ENCODE peak calls at places on chromosome 7, in eight cellular contexts. N is gastrocnemius medialis, B is right lobe of liver, H is uterus, D is IMR-90, Q is tibial nerve, I is H1, E is lower leg skin. G is an unnamed sample.

GRCh38 chr7:48419401-48419800 is 248.1 kb downstream of the ABCA13 start:
- DNase-seq in D (no peak), B (no peak), N (no peak), H (no peak), I (no peak), E (no peak), Q (no peak), G (no peak)

GRCh38 chr7:111012799-111013675 is 77.9 kb upstream of the LRRN3 start:
- DNase-seq in H (no peak), Q (no peak), N (no peak), B (no peak), E (peak; percentile 19), D (no peak), I (no peak), G (no peak)

GRCh38 chr7:45564485-45564884 is 9.7 kb upstream of the ADCY1 start:
- DNase-seq in E (no peak), Q (no peak), I (no peak), N (no peak), B (no peak), D (no peak), H (no peak), G (no peak)

GRCh38 chr7:105156731-105157130 is 142.7 kb downstream of the KMT2E start:
- DNase-seq in H (no peak), I (no peak), D (no peak), Q (no peak), N (no peak), B (no peak), E (no peak), G (no peak)

GRCh38 chr7:29177963-29178612 is 16.5 kb upstream of the CHN2 start:
- DNase-seq in D (no peak), Q (peak; percentile 31), E (peak; percentile 72), H (peak; percentile 18), I (no peak), N (peak; percentile 35), B (peak; percentile 62), G (no peak)

GRCh38 chr7:144822223-144822622 is 13.6 kb downstream of the TPK1 start:
- DNase-seq in Q (no peak), H (no peak), D (no peak), I (no peak), E (no peak), N (no peak), B (no peak), G (no peak)

GRCh38 chr7:112162161-112163020 is 43.8 kb downstream of the DOCK4 start:
- DNase-seq in N (no peak), D (peak; percentile 58), B (peak; percentile 54), Q (no peak), H (peak; percentile 18), I (peak; percentile 63), E (no peak), G (peak; percentile 5)

GRCh38 chr7:12647364-12648219 is 39.8 kb upstream of the ARL4A start:
- DNase-seq in D (peak; percentile 68), Q (no peak), N (no peak), B (no peak), H (no peak), I (no peak), E (no peak), G (peak; percentile 50)

GRCh38 chr7:131511774-131512535 is 44.5 kb downstream of the PODXL start:
- DNase-seq in B (no peak), D (no peak), Q (no peak), E (no peak), I (no peak), H (no peak), N (no peak), G (no peak)

GRCh38 chr7:129281163-129281562 is 56.3 kb downstream of the AHCYL2 start:
- DNase-seq in D (no peak), B (no peak), H (no peak), N (no peak), Q (no peak), E (no peak), I (no peak), G (no peak)
- TF ChIP-seq POLR2A in D (no peak), B (no peak), H (no peak), N (no peak), Q (no peak), E (no peak), I (no peak), G (no peak)

DNA sequence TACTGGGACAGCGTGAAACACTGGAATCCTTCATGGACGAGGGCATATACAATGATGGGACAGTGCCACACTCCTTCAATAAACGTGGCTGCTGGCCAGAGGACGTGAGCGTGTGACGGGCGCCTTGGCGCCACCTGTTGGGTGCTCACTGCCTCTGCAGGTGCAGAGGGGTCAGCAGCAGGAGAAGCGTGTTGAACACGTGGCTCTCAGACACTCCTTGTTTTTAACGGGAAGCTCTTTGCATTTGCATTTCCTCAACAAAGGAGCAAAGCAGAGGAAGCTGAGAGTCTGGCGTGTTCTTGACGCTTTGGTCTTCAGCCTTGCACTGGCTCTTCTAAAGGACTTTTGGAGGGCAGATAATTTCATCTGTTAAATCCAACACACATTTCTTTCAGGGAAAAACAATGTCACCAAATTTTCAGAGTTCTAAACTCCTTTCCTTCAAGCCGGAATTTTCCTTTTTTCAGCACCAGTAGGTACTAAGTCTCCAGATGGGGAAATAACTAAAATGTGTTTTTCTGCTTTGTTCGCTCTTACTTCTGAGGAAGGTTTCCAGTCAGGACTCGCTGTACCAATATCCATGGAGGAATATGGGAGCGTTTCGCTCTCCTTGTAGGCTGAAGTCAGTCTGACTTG is 2.9 kb upstream of the GET4 start:
- DNase-seq in Q (peak; percentile 75), D (peak; percentile 75), E (peak; percentile 88), N (peak; percentile 87), I (peak; percentile 71), B (peak; percentile 90), H (peak; percentile 79), G (peak; percentile 98)
- TF ChIP-seq POLR2A in Q (no peak), D (no peak), E (no peak), N (no peak), I (peak; percentile 33), B (peak; percentile 51), H (peak; percentile 9), G (no peak)

GRCh38 chr7:123615344-123615743 is 13.7 kb downstream of the ASB15 start:
- DNase-seq in E (no peak), B (no peak), N (no peak), H (no peak), Q (no peak), D (peak; percentile 59), I (no peak), G (no peak)
- TF ChIP-seq POLR2A in E (no peak), B (no peak), N (no peak), H (no peak), Q (no peak), D (no peak), I (no peak), G (no peak)

GRCh38 chr7:6706666-6707407 is at the start of gene ZNF12:
- DNase-seq in N (peak; percentile 96), D (peak; percentile 92), B (peak; percentile 98), E (peak; percentile 94), Q (peak; percentile 87), H (peak; percentile 97), I (peak; percentile 88), G (peak; percentile 99)
- TF ChIP-seq POLR2A in N (peak; percentile 63), D (peak; percentile 75), B (peak; percentile 80), E (no peak), Q (peak; percentile 73), H (peak; percentile 73), I (peak; percentile 63), G (peak; percentile 93)

GRCh38 chr7:30772984-30773383 is 1.8 kb downstream of the MINDY4 start:
- DNase-seq in Q (no peak), N (no peak), I (no peak), E (no peak), B (no peak), H (no peak), D (no peak), G (no peak)

GRCh38 chr7:30771859-30772429 is 727 bp downstream of the MINDY4 start:
- DNase-seq in H (no peak), Q (no peak), N (no peak), E (no peak), B (no peak), D (no peak), I (no peak), G (no peak)

GRCh38 chr7:30775992-30776391 is 4.8 kb downstream of the MINDY4 start:
- DNase-seq in Q (no peak), H (no peak), N (no peak), B (no peak), E (no peak), I (no peak), D (no peak), G (no peak)

GRCh38 chr7:30776971-30777370 is 5.8 kb downstream of the MINDY4 start:
- DNase-seq in H (no peak), I (no peak), D (no peak), Q (no peak), E (no peak), N (no peak), B (no peak), G (no peak)

GRCh38 chr7:30770936-30771858 is at the start of gene MINDY4:
- DNase-seq in E (peak; percentile 51), Q (peak; percentile 62), B (peak; percentile 89), H (peak; percentile 87), N (peak; percentile 82), D (peak; percentile 80), I (peak; percentile 36), G (peak; percentile 97)
- TF ChIP-seq POLR2A in E (no peak), Q (peak; percentile 17), B (peak; percentile 42), H (peak; percentile 25), N (no peak), D (no peak), I (peak; percentile 72), G (peak; percentile 81)